ENCODE peak calls at places on chromosomes 12 and 14, in eight cellular contexts. R is A549, P is RWPE2, Z is cardiac muscle cell, L is coronary artery, M is activated B cell treated with CpG ODN at 0.5 μM for 24 hours, I is lower leg skin, F is HFFc6. H is an unnamed sample.
A peak's percentile ranks its signal among the peaks of the same experiment; 100 is the strongest.

GRCh38 chr12:51839310-51839943 is 9.1 kb downstream of the FIGNL2 start:
- DNase-seq in R (no peak), P (no peak), Z (peak; percentile 52), L (no peak), M (no peak), I (no peak), F (no peak), H (no peak)

GRCh38 chr12:88036368-88036965 is 7.3 kb upstream of the C12orf50 start:
- DNase-seq in R (no peak), P (no peak), Z (no peak), L (no peak), M (no peak), I (no peak), F (peak; percentile 33), H (no peak)

GRCh38 chr14:26960049-26960688 is 362.3 kb upstream of the NOVA1 start:
- DNase-seq in R (no peak), P (no peak), Z (no peak), L (no peak), M (no peak), I (no peak), F (no peak), H (no peak)

GRCh38 chr14:51652168-51653095 is 722 bp downstream of the FRMD6 start:
- DNase-seq in R (no peak), P (peak; percentile 76), Z (no peak), L (no peak), M (no peak), I (peak; percentile 94), F (no peak), H (peak; percentile 16)

GRCh38 chr14:96202441-96203094 is 2.1 kb upstream of the BDKRB2 start:
- DNase-seq in R (no peak), P (no peak), Z (no peak), L (no peak), M (no peak), I (no peak), F (no peak), H (no peak)

GRCh38 chr12:132286912-132287311 is 42.5 kb downstream of the GALNT9 start:
- DNase-seq in R (peak; percentile 70), P (peak; percentile 63), Z (no peak), L (no peak), M (no peak), I (no peak), F (no peak), H (no peak)

GRCh38 chr14:50025073-50025472 is 91.3 kb downstream of the VCPKMT start:
- DNase-seq in R (no peak), P (no peak), Z (no peak), L (no peak), M (no peak), I (no peak), F (no peak), H (peak; percentile 67)

GRCh38 chr12:85866929-85867776 is 6.9 kb upstream of the NTS start:
- DNase-seq in R (peak; percentile 70), P (no peak), Z (peak; percentile 59), L (no peak), M (no peak), I (no peak), F (peak; percentile 57), H (no peak)

GRCh38 chr14:106518054-106518943 is 991.9 kb downstream of the TMEM121 start:
- DNase-seq in R (peak; percentile 2), P (no peak), Z (no peak), L (no peak), M (peak; percentile 68), I (no peak), F (no peak), H (no peak)

GRCh38 chr12:31558521-31558920 is 32.4 kb downstream of the DENND5B start:
- DNase-seq in R (no peak), P (no peak), Z (no peak), L (no peak), M (no peak), I (no peak), F (peak; percentile 33), H (no peak)

GRCh38 chr12:131608740-131609665 is 101.9 kb upstream of the SFSWAP start:
- DNase-seq in R (peak; percentile 59), P (no peak), Z (peak; percentile 63), L (no peak), M (peak; percentile 26), I (peak; percentile 95), F (peak; percentile 27), H (peak; percentile 43)

GRCh38 chr12:51322452-51322851 is 1.5 kb downstream of the BIN2 start:
- DNase-seq in R (no peak), P (no peak), Z (no peak), L (no peak), M (no peak), I (no peak), F (no peak), H (no peak)

GRCh38 chr14:95480109-95480886 is 36.2 kb downstream of the SYNE3 start:
- DNase-seq in R (no peak), P (no peak), Z (no peak), L (peak; percentile 85), M (no peak), I (peak; percentile 94), F (peak; percentile 49), H (peak; percentile 82)

GRCh38 chr12:12819752-12820311 is 6.7 kb downstream of the DDX47 start:
- DNase-seq in R (peak; percentile 83), P (no peak), Z (no peak), L (no peak), M (no peak), I (peak; percentile 73), F (peak; percentile 99), H (no peak)

GRCh38 chr14:68210729-68211299 is 391.2 kb downstream of the RAD51B start:
- DNase-seq in R (peak; percentile 39), P (no peak), Z (peak; percentile 29), L (no peak), M (no peak), I (no peak), F (peak; percentile 96), H (peak; percentile 14)

GRCh38 chr12:6029401-6029800 is 84.3 kb upstream of the ANO2 start:
- DNase-seq in R (no peak), P (no peak), Z (no peak), L (peak; percentile 67), M (no peak), I (no peak), F (no peak), H (no peak)

GRCh38 chr12:49985981-49986380 is 13.2 kb downstream of the AQP6 start:
- DNase-seq in R (no peak), P (no peak), Z (no peak), L (no peak), M (no peak), I (peak; percentile 21), F (no peak), H (no peak)

GRCh38 chr12:90947869-90948268 is 7.1 kb downstream of the CCER1 start:
- DNase-seq in R (no peak), P (no peak), Z (no peak), L (no peak), M (no peak), I (no peak), F (no peak), H (no peak)

GRCh38 chr12:67650528-67651379 is 2.2 kb downstream of the DYRK2 start:
- DNase-seq in R (no peak), P (no peak), Z (no peak), L (no peak), M (no peak), I (no peak), F (no peak), H (no peak)

GRCh38 chr12:92605621-92606170 is 97.1 kb upstream of the PLEKHG7 start:
- DNase-seq in R (no peak), P (no peak), Z (no peak), L (no peak), M (no peak), I (no peak), F (peak; percentile 12), H (no peak)

GRCh38 chr14:43003845-43004244 is 1397.2 kb downstream of the LRFN5 start:
- DNase-seq in R (peak; percentile 41), P (no peak), Z (no peak), L (no peak), M (no peak), I (no peak), F (no peak), H (no peak)

GRCh38 chr14:101521306-101521935 is 39.9 kb upstream of the DIO3 start:
- DNase-seq in R (no peak), P (no peak), Z (no peak), L (no peak), M (no peak), I (no peak), F (no peak), H (no peak)

GRCh38 chr12:42756841-42757661 is 167.5 kb upstream of the PRICKLE1 start:
- DNase-seq in R (peak; percentile 79), P (peak; percentile 71), Z (peak; percentile 19), L (no peak), M (no peak), I (no peak), F (peak; percentile 66), H (no peak)

GRCh38 chr12:122501489-122501989 is 807 bp upstream of the ZCCHC8 start:
- DNase-seq in R (no peak), P (no peak), Z (no peak), L (no peak), M (no peak), I (no peak), F (no peak), H (no peak)
- TF ChIP-seq CTCF in R (no peak), P (no peak), Z (no peak), L (no peak), M (no peak), I (no peak), F (no peak), H (no peak)

GRCh38 chr14:91609183-91609582 is 99.1 kb upstream of the PPP4R3A start:
- DNase-seq in R (no peak), P (no peak), Z (no peak), L (no peak), M (no peak), I (no peak), F (no peak), H (no peak)
- TF ChIP-seq CTCF in R (no peak), P (no peak), Z (no peak), L (no peak), M (no peak), I (no peak), F (no peak), H (no peak)

GRCh38 chr12:116982721-116983502 is 72.2 kb downstream of the FBXW8 start:
- DNase-seq in R (no peak), P (no peak), Z (no peak), L (peak; percentile 77), M (no peak), I (no peak), F (peak; percentile 63), H (no peak)
- TF ChIP-seq CTCF in R (no peak), P (no peak), Z (no peak), L (no peak), M (no peak), I (no peak), F (no peak), H (no peak)

GRCh38 chr14:103207404-103208072 is 84.3 kb downstream of the TNFAIP2 start:
- DNase-seq in R (no peak), P (peak; percentile 61), Z (peak; percentile 31), L (no peak), M (no peak), I (no peak), F (no peak), H (no peak)

GRCh38 chr14:103207038-103207403 is 83.8 kb downstream of the TNFAIP2 start:
- DNase-seq in R (no peak), P (peak; percentile 72), Z (peak; percentile 39), L (peak; percentile 84), M (no peak), I (peak; percentile 97), F (peak; percentile 14), H (peak; percentile 80)

GRCh38 chr14:103206023-103206481 is 82.8 kb downstream of the TNFAIP2 start:
- DNase-seq in R (no peak), P (peak; percentile 54), Z (no peak), L (no peak), M (no peak), I (no peak), F (no peak), H (no peak)

GRCh38 chr14:103205541-103205906 is 82.3 kb downstream of the TNFAIP2 start:
- DNase-seq in R (no peak), P (no peak), Z (no peak), L (no peak), M (no peak), I (no peak), F (no peak), H (no peak)

GRCh38 chr14:103209054-103209453 is 85.8 kb downstream of the TNFAIP2 start:
- DNase-seq in R (peak; percentile 14), P (peak; percentile 21), Z (no peak), L (no peak), M (no peak), I (no peak), F (no peak), H (no peak)
- TF ChIP-seq CTCF in R (no peak), P (no peak), Z (peak; percentile 17), L (no peak), M (no peak), I (no peak), F (peak; percentile 27), H (no peak)